ENCODE peak calls at places on chromosomes 3 and 15, in five cellular contexts. H is hepatocyte; S is SHP77; T is activated CD4-positive, alpha-beta T cell treated with anti-CD3 and anti-CD28 coated beads, Interleukin-2, amount 50 U/mL, for 1 hour; D is A549. P is an unnamed sample.

GRCh38 chr3:127624074-127624473 is 4.9 kb upstream of the PODXL2 start:
- DNase-seq in H (no peak), S (no peak), T (no peak), D (no peak), P (no peak)

GRCh38 chr3:193780810-193781472 is 187.9 kb downstream of the OPA1 start:
- DNase-seq in H (peak; percentile 89), S (peak; percentile 38), T (peak; percentile 21), D (peak; percentile 88), P (peak; percentile 84)

GRCh38 chr3:127135241-127136023 is 57.5 kb upstream of the PRR23E start:
- DNase-seq in H (peak; percentile 56), S (peak; percentile 32), T (no peak), D (no peak), P (no peak)

GRCh38 chr3:291028-291427 is 94.5 kb downstream of the CHL1 start:
- DNase-seq in H (no peak), S (no peak), T (no peak), D (no peak), P (no peak)

GRCh38 chr3:187223799-187224198 is 26.5 kb downstream of the RTP1 start:
- DNase-seq in H (peak; percentile 34), S (no peak), T (no peak), D (no peak), P (peak; percentile 79)

GRCh38 chr15:67783303-67783702 is 42.0 kb upstream of the SKOR1 start:
- DNase-seq in H (no peak), S (no peak), T (peak; percentile 37), D (no peak), P (no peak)

GRCh38 chr15:53808058-53808703 is 48.7 kb upstream of the WDR72 start:
- DNase-seq in H (no peak), S (no peak), T (no peak), D (peak; percentile 3), P (no peak)

GRCh38 chr15:35507932-35508638 is 37.9 kb downstream of the DPH6 start:
- DNase-seq in H (no peak), S (no peak), T (no peak), D (no peak), P (no peak)

GRCh38 chr3:153285194-153285641 is 123.2 kb downstream of the RAP2B start:
- DNase-seq in H (peak; percentile 28), S (no peak), T (no peak), D (no peak), P (peak; percentile 53)

GRCh38 chr3:65233561-65233960 is 545.8 kb upstream of the ADAMTS9 start:
- DNase-seq in H (no peak), S (no peak), T (no peak), D (no peak), P (no peak)

GRCh38 chr3:41629072-41629471 is 332.8 kb downstream of the ULK4 start:
- DNase-seq in H (no peak), S (no peak), T (no peak), D (no peak), P (no peak)

GRCh38 chr15:57607570-57608000 is 15.9 kb downstream of the MYZAP start:
- DNase-seq in H (peak; percentile 85), S (no peak), T (no peak), D (peak; percentile 79), P (peak; percentile 94)

GRCh38 chr3:101036213-101036618 is 43.0 kb upstream of the ABI3BP start:
- DNase-seq in H (peak; percentile 69), S (no peak), T (no peak), D (peak; percentile 18), P (peak; percentile 75)

GRCh38 chr3:172696357-172696756 is 14.5 kb downstream of the NCEH1 start:
- DNase-seq in H (no peak), S (no peak), T (no peak), D (no peak), P (no peak)

GRCh38 chr3:123758081-123758564 is 126.0 kb downstream of the MYLK start:
- DNase-seq in H (no peak), S (no peak), T (no peak), D (no peak), P (peak; percentile 22)

GRCh38 chr3:187286467-187287059 is 5.0 kb downstream of the MASP1 start:
- DNase-seq in H (peak; percentile 65), S (no peak), T (no peak), D (no peak), P (no peak)